ENCODE peak calls at places on chromosomes 7 and 10, in five cellular contexts. P, A, D, T and K are unnamed samples.

GRCh38 chr10:118951218-118951617 is 78.3 kb upstream of the NANOS1 start:
- DNase-seq in P (no peak), A (no peak), D (no peak), T (no peak), K (no peak)

GRCh38 chr7:132380065-132380464 is 196.2 kb downstream of the PLXNA4 start:
- DNase-seq in P (no peak), A (no peak), D (no peak), T (no peak), K (no peak)

GRCh38 chr7:33836797-33837355 is 68.5 kb upstream of the BMPER start:
- DNase-seq in P (no peak), A (no peak), D (peak), T (no peak), K (peak)

GRCh38 chr10:34666008-34666700 is 148.9 kb downstream of the PARD3 start:
- DNase-seq in P (peak), A (peak), D (peak), T (peak), K (peak)

GRCh38 chr10:101611096-101611495 is 23.0 kb downstream of the DPCD start:
- DNase-seq in P (no peak), A (no peak), D (no peak), T (no peak), K (no peak)

GRCh38 chr7:92639213-92639896 is 49.2 kb upstream of the FAM133B start:
- DNase-seq in P (no peak), A (no peak), D (no peak), T (no peak), K (no peak)

GRCh38 chr10:131231323-131231964 is 80.1 kb downstream of the TCERG1L start:
- DNase-seq in P (no peak), A (no peak), D (no peak), T (no peak), K (no peak)

GRCh38 chr10:70918851-70919530 is 30.6 kb upstream of the PCBD1 start:
- DNase-seq in P (peak), A (no peak), D (peak), T (no peak), K (no peak)

GRCh38 chr10:43099928-43100327 is 23.1 kb downstream of the RET start:
- DNase-seq in P (no peak), A (no peak), D (peak), T (no peak), K (no peak)

GRCh38 chr10:12819656-12820055 is 181.9 kb downstream of the CCDC3 start:
- DNase-seq in P (no peak), A (no peak), D (no peak), T (no peak), K (no peak)

GRCh38 chr7:416761-417624 is 102.7 kb downstream of the PDGFA start:
- DNase-seq in P (no peak), A (no peak), D (peak), T (no peak), K (no peak)

GRCh38 chr10:43120948-43121290 is 17.3 kb upstream of the CSGALNACT2 start:
- DNase-seq in P (peak), A (no peak), D (no peak), T (no peak), K (no peak)

GRCh38 chr10:25382029-25382810 is 207.4 kb downstream of the GPR158 start:
- DNase-seq in P (no peak), A (no peak), D (no peak), T (no peak), K (no peak)

GRCh38 chr7:156892086-156892800 is 740 bp downstream of the LMBR1 start:
- DNase-seq in P (peak), A (peak), D (peak), T (peak), K (no peak)

GRCh38 chr10:27599546-27599945 is 95.4 kb downstream of the RAB18 start:
- DNase-seq in P (no peak), A (no peak), D (no peak), T (no peak), K (no peak)

GRCh38 chr7:475951-476441 is 43.6 kb downstream of the PDGFA start:
- DNase-seq in P (no peak), A (no peak), D (no peak), T (no peak), K (no peak)

GRCh38 chr10:77898323-77899079 is 28.1 kb downstream of the DLG5 start:
- DNase-seq in P (no peak), A (peak), D (peak), T (peak), K (no peak)

GRCh38 chr10:4812952-4813351 is 13.1 kb upstream of the AKR1E2 start:
- DNase-seq in P (no peak), A (peak), D (no peak), T (no peak), K (peak)

GRCh38 chr10:14953452-14954000 is 370 bp downstream of the DCLRE1C start:
- DNase-seq in P (peak), A (peak), D (peak), T (peak), K (peak)

GRCh38 chr10:7788640-7789335 is 811 bp downstream of the ATP5F1C start:
- DNase-seq in P (no peak), A (peak), D (peak), T (no peak), K (no peak)

GRCh38 chr7:27191716-27192545 is 6.9 kb upstream of the HOXA11 start:
- DNase-seq in P (peak), A (no peak), D (no peak), T (peak), K (no peak)

GRCh38 chr7:83984076-83984475 is 210.5 kb downstream of the SEMA3A start:
- DNase-seq in P (no peak), A (peak), D (no peak), T (no peak), K (no peak)

GRCh38 chr7:140621326-140622035 is 19.1 kb downstream of the DENND2A start:
- DNase-seq in P (no peak), A (no peak), D (no peak), T (no peak), K (no peak)

GRCh38 chr7:7272294-7272693 is 90.0 kb downstream of the C1GALT1 start:
- DNase-seq in P (no peak), A (no peak), D (no peak), T (no peak), K (no peak)

GRCh38 chr7:120114626-120115025 is 158.3 kb upstream of the KCND2 start:
- DNase-seq in P (no peak), A (no peak), D (no peak), T (no peak), K (no peak)

GRCh38 chr10:23345861-23346260 is 1.3 kb upstream of the C10orf67 start:
- DNase-seq in P (no peak), A (no peak), D (no peak), T (no peak), K (no peak)

GRCh38 chr7:142434666-142435174 is 176.9 kb upstream of the PRSS58 start:
- DNase-seq in P (no peak), A (no peak), D (no peak), T (no peak), K (no peak)

GRCh38 chr7:17697128-17697881 is 243.0 kb downstream of the SNX13 start:
- DNase-seq in P (no peak), A (no peak), D (no peak), T (no peak), K (no peak)

GRCh38 chr7:106775552-106775936 is 89.5 kb upstream of the PIK3CG start:
- DNase-seq in P (no peak), A (peak), D (no peak), T (no peak), K (peak)

GRCh38 chr7:24724451-24725190 is 32.6 kb downstream of the GSDME start:
- DNase-seq in P (no peak), A (no peak), D (no peak), T (no peak), K (no peak)

GRCh38 chr7:24722386-24723177 is 34.7 kb downstream of the GSDME start:
- DNase-seq in P (no peak), A (peak), D (peak), T (no peak), K (no peak)

GRCh38 chr7:24725554-24726260 is 31.6 kb downstream of the GSDME start:
- DNase-seq in P (no peak), A (no peak), D (no peak), T (no peak), K (no peak)

GRCh38 chr7:24721378-24722030 is 35.8 kb downstream of the GSDME start:
- DNase-seq in P (no peak), A (no peak), D (no peak), T (no peak), K (no peak)

GRCh38 chr7:24723178-24723530 is 34.1 kb downstream of the GSDME start:
- DNase-seq in P (no peak), A (no peak), D (no peak), T (no peak), K (no peak)
- TF ChIP-seq CTCF in P (no peak), A (no peak), D (no peak), T (no peak), K (no peak)

GRCh38 chr10:132536964-132537712 is 449 bp upstream of the INPP5A start:
- DNase-seq in P (peak), A (peak), D (peak), T (peak), K (peak)
- TF ChIP-seq POLR2AphosphoS5 in P (peak), A (peak), D (peak), T (peak), K (peak)

GRCh38 chr7:138569418-138569817 is 109.4 kb downstream of the TRIM24 start:
- DNase-seq in P (no peak), A (no peak), D (no peak), T (no peak), K (no peak)

GRCh38 chr7:138565071-138565450 is 105.0 kb downstream of the TRIM24 start:
- DNase-seq in P (no peak), A (no peak), D (no peak), T (no peak), K (no peak)

GRCh38 chr7:138570715-138571114 is 110.7 kb downstream of the TRIM24 start:
- DNase-seq in P (no peak), A (no peak), D (no peak), T (no peak), K (no peak)

GRCh38 chr7:138565451-138566114 is 105.5 kb downstream of the TRIM24 start:
- DNase-seq in P (no peak), A (peak), D (no peak), T (no peak), K (peak)

GRCh38 chr7:138568655-138569054 is 108.6 kb downstream of the TRIM24 start:
- DNase-seq in P (no peak), A (no peak), D (no peak), T (no peak), K (no peak)
- TF ChIP-seq CTCF in P (no peak), A (no peak), D (no peak), T (no peak), K (no peak)

GRCh38 chr10:90777614-90778013 is 80.2 kb downstream of the HTR7 start:
- DNase-seq in P (no peak), A (no peak), D (no peak), T (no peak), K (no peak)
- TF ChIP-seq POLR2AphosphoS5 in P (no peak), A (no peak), D (no peak), T (no peak), K (no peak)

GRCh38 chr10:100482834-100483185 is 20.0 kb downstream of the WNT8B start:
- DNase-seq in P (no peak), A (no peak), D (no peak), T (no peak), K (no peak)
- TF ChIP-seq CTCF in P (no peak), A (no peak), D (peak), T (no peak), K (no peak)

DNA sequence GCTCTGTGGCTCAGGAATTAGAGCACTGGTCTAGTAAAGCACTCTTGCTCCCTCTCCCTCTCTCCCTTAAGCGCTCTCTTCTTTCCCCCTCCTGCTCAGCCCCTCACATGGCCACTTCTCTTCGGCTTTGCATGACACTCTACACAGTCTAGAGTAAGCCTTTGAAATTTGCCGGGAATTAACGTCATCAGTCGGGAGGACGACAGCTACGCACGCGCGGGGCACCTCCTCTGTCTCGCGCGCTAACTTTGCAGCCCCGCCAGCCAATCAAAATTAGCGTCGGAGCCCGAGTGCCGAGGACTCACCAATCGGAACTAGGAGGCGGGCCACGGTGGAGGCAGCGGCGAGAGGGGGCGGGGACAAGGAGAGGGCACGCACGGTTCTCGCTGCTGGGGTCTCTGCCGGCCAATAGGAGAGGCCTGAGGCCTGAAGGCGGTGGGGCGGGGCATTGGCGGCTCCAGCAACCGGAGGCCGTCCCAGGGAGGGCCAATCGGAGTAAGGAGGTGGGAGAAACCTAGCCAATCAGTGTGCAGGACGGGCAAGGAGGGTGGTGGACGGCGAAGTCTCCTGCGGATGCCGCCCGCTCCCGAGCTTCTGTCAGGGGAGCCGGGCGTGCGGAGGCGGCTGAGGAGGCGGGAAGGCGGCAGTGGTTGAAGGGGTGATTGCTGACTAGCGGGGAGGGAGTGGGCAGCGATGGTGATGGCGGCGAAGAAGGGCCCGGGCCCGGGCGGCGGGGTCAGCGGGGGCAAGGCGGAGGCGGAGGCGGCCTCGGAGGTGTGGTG is at the start of gene AGFG2:
- DNase-seq in P (peak), A (peak), D (peak), T (peak), K (peak)
- TF ChIP-seq POLR2AphosphoS5 in P (peak), A (peak), D (peak), T (peak), K (peak)

GRCh38 chr10:74151057-74151878 is at the start of gene ADK:
- DNase-seq in P (peak), A (peak), D (peak), T (peak), K (peak)

GRCh38 chr10:74150151-74151056 is at the start of gene AP3M1:
- DNase-seq in P (peak), A (peak), D (peak), T (peak), K (no peak)

GRCh38 chr10:74153676-74154075 is 2.7 kb downstream of the ADK start:
- DNase-seq in P (no peak), A (no peak), D (no peak), T (no peak), K (no peak)

GRCh38 chr10:74151879-74152722 is 1.1 kb downstream of the ADK start:
- DNase-seq in P (no peak), A (no peak), D (no peak), T (no peak), K (no peak)

GRCh38 chr10:74153123-74153522 is 2.1 kb downstream of the ADK start:
- DNase-seq in P (no peak), A (no peak), D (peak), T (no peak), K (peak)
- TF ChIP-seq CTCF in P (peak), A (no peak), D (peak), T (peak), K (peak)